ENCODE peak calls at places on chromosome 12, in seven cellular contexts. One of them, this sample, is unnamed. For H3K4me1, the result is how much of the 10 kb centered on the place peaks cover.

GRCh38 chr12:1131811-1132224 is 140.8 kb downstream of the ERC1 start:
- DNase-seq in breast epithelium: peak
- DNase-seq in OCI-LY7: no peak
- DNase-seq in A549: no peak
- DNase-seq in kidney: no peak
- DNase-seq in astrocyte: peak
- DNase-seq in psoas muscle: no peak
- DNase-seq in this sample: no peak

GRCh38 chr12:13175499-13175898 is 21.0 kb upstream of the EMP1 start:
- DNase-seq in breast epithelium: no peak
- DNase-seq in OCI-LY7: no peak
- DNase-seq in A549: no peak
- DNase-seq in kidney: no peak
- DNase-seq in astrocyte: peak
- DNase-seq in psoas muscle: no peak
- DNase-seq in this sample: no peak

GRCh38 chr12:31965090-31965489 is 5.9 kb downstream of the RESF1 start:
- DNase-seq in breast epithelium: no peak
- DNase-seq in OCI-LY7: no peak
- DNase-seq in A549: no peak
- DNase-seq in kidney: no peak
- DNase-seq in astrocyte: no peak
- DNase-seq in psoas muscle: no peak
- DNase-seq in this sample: no peak

GRCh38 chr12:91978143-91978542 is 167.5 kb downstream of the BTG1 start:
- DNase-seq in breast epithelium: no peak
- DNase-seq in OCI-LY7: no peak
- DNase-seq in A549: no peak
- DNase-seq in kidney: no peak
- DNase-seq in astrocyte: peak
- DNase-seq in psoas muscle: no peak
- DNase-seq in this sample: no peak

GRCh38 chr12:4849024-4849594 is 60.6 kb upstream of the KCNA1 start:
- DNase-seq in breast epithelium: no peak
- DNase-seq in OCI-LY7: peak
- DNase-seq in A549: peak
- DNase-seq in kidney: no peak
- DNase-seq in astrocyte: peak
- DNase-seq in psoas muscle: no peak
- DNase-seq in this sample: peak

GRCh38 chr12:65355461-65355860 is 77.0 kb downstream of the MSRB3 start:
- DNase-seq in breast epithelium: no peak
- DNase-seq in OCI-LY7: no peak
- DNase-seq in A549: no peak
- DNase-seq in kidney: no peak
- DNase-seq in astrocyte: peak
- DNase-seq in psoas muscle: no peak
- DNase-seq in this sample: no peak

GRCh38 chr12:121217066-121217465 is 7.1 kb downstream of the P2RX4 start:
- DNase-seq in breast epithelium: no peak
- DNase-seq in OCI-LY7: no peak
- DNase-seq in A549: no peak
- DNase-seq in kidney: no peak
- DNase-seq in astrocyte: no peak
- DNase-seq in psoas muscle: no peak
- DNase-seq in this sample: peak

GRCh38 chr12:76143343-76144252 is 59.1 kb upstream of the NAP1L1 start:
- DNase-seq in breast epithelium: no peak
- DNase-seq in OCI-LY7: no peak
- DNase-seq in A549: no peak
- DNase-seq in kidney: no peak
- DNase-seq in astrocyte: no peak
- DNase-seq in psoas muscle: no peak
- DNase-seq in this sample: no peak

GRCh38 chr12:83573676-83574075 is 887.0 kb downstream of the TMTC2 start:
- DNase-seq in breast epithelium: no peak
- DNase-seq in OCI-LY7: no peak
- DNase-seq in A549: peak
- DNase-seq in kidney: no peak
- DNase-seq in astrocyte: peak
- DNase-seq in psoas muscle: peak
- DNase-seq in this sample: no peak

GRCh38 chr12:89777685-89778379 is 69.2 kb upstream of the ATP2B1 start:
- DNase-seq in breast epithelium: no peak
- DNase-seq in OCI-LY7: no peak
- DNase-seq in A549: no peak
- DNase-seq in kidney: no peak
- DNase-seq in astrocyte: no peak
- DNase-seq in psoas muscle: no peak
- DNase-seq in this sample: no peak

GRCh38 chr12:50257226-50258166 is 25.8 kb downstream of the LIMA1 start:
- DNase-seq in breast epithelium: no peak
- DNase-seq in OCI-LY7: peak
- DNase-seq in A549: no peak
- DNase-seq in kidney: no peak
- DNase-seq in astrocyte: no peak
- DNase-seq in psoas muscle: no peak
- DNase-seq in this sample: no peak

GRCh38 chr12:22990501-22990900 is 365.5 kb downstream of the ETNK1 start:
- DNase-seq in breast epithelium: no peak
- DNase-seq in OCI-LY7: no peak
- DNase-seq in A549: no peak
- DNase-seq in kidney: no peak
- DNase-seq in astrocyte: no peak
- DNase-seq in psoas muscle: no peak
- DNase-seq in this sample: no peak

GRCh38 chr12:19397534-19397933 is 41.8 kb upstream of the AEBP2 start:
- DNase-seq in breast epithelium: no peak
- DNase-seq in OCI-LY7: no peak
- DNase-seq in A549: no peak
- DNase-seq in kidney: no peak
- DNase-seq in astrocyte: no peak
- DNase-seq in psoas muscle: no peak
- DNase-seq in this sample: no peak

GRCh38 chr12:122467983-122468382 is 32.7 kb downstream of the ZCCHC8 start:
- DNase-seq in breast epithelium: peak
- DNase-seq in OCI-LY7: no peak
- DNase-seq in A549: no peak
- DNase-seq in kidney: no peak
- DNase-seq in astrocyte: no peak
- DNase-seq in psoas muscle: no peak
- DNase-seq in this sample: peak

GRCh38 chr12:76790564-76791552 is 26.9 kb downstream of the ZDHHC17 start:
- DNase-seq in breast epithelium: no peak
- DNase-seq in OCI-LY7: peak
- DNase-seq in A549: peak
- DNase-seq in kidney: no peak
- DNase-seq in astrocyte: no peak
- DNase-seq in psoas muscle: no peak
- DNase-seq in this sample: no peak

GRCh38 chr12:24534632-24535031 is 414.3 kb downstream of the BCAT1 start:
- DNase-seq in breast epithelium: no peak
- DNase-seq in OCI-LY7: no peak
- DNase-seq in A549: no peak
- DNase-seq in kidney: peak
- DNase-seq in astrocyte: no peak
- DNase-seq in psoas muscle: peak
- DNase-seq in this sample: peak

GRCh38 chr12:5568325-5568981 is 136.5 kb downstream of the NTF3 start:
- DNase-seq in breast epithelium: no peak
- DNase-seq in OCI-LY7: no peak
- DNase-seq in A549: no peak
- DNase-seq in kidney: no peak
- DNase-seq in astrocyte: no peak
- DNase-seq in psoas muscle: no peak
- DNase-seq in this sample: no peak

DNA sequence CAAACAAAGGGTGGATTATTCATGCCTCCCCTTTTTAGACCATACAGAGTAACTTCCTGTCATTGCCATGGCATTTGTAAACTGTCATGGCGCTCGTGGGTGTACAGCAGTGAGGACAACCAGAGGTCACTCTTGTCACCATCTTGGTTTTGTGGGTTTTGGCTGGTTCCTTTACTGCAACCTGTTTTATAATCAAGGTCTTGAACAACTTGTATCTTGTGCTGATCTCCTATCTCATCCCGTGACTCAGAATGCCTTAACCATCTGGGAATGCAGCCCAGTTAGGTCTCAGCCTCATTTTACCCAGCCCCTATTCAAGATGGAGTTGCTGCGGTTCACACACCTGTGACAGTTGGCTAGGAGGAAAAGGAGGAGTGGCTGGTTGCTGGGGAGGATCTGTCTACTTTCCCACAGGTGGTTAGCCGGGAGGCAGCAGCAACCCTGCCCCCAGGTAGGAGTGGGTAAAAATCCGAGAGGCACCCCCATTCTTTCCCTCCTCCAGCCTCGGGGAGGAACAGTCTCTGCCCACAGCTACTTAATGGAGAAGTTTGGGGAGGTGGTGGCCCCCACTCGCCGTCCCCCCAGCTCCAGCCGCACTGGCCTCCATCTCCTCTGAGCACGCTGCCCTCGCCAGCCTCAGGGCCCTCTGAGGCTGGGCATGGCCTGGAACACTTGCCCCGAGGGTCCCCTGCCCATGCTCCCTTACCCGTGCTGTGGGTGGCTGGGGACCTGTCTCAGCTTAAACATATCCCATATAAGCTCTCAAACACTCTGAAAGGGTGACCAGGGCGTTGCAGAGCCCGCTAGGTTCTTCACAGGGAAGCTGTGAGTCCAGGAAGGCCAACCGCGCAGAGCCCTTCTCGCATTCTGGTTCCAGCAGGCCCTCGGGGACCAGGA is 41.7 kb downstream of the SMIM41 start:
- DNase-seq in breast epithelium: no peak
- DNase-seq in OCI-LY7: no peak
- DNase-seq in A549: no peak
- DNase-seq in kidney: no peak
- DNase-seq in astrocyte: peak
- DNase-seq in psoas muscle: no peak
- DNase-seq in this sample: no peak
- H3K4me1 ChIP-seq in breast epithelium: under half
- H3K4me1 ChIP-seq in OCI-LY7: half or more
- H3K4me1 ChIP-seq in A549: under half
- H3K4me1 ChIP-seq in kidney: under half
- H3K4me1 ChIP-seq in astrocyte: under half
- H3K4me1 ChIP-seq in psoas muscle: under half
- H3K4me1 ChIP-seq in this sample: under half

GRCh38 chr12:84604541-84604940 is 308.1 kb downstream of the SLC6A15 start:
- DNase-seq in breast epithelium: no peak
- DNase-seq in OCI-LY7: no peak
- DNase-seq in A549: no peak
- DNase-seq in kidney: no peak
- DNase-seq in astrocyte: peak
- DNase-seq in psoas muscle: no peak
- DNase-seq in this sample: no peak

GRCh38 chr12:84607170-84607569 is 305.4 kb downstream of the SLC6A15 start:
- DNase-seq in breast epithelium: no peak
- DNase-seq in OCI-LY7: no peak
- DNase-seq in A549: no peak
- DNase-seq in kidney: no peak
- DNase-seq in astrocyte: no peak
- DNase-seq in psoas muscle: no peak
- DNase-seq in this sample: no peak

GRCh38 chr12:84601483-84601882 is 311.1 kb downstream of the SLC6A15 start:
- DNase-seq in breast epithelium: no peak
- DNase-seq in OCI-LY7: no peak
- DNase-seq in A549: no peak
- DNase-seq in kidney: no peak
- DNase-seq in astrocyte: no peak
- DNase-seq in psoas muscle: no peak
- DNase-seq in this sample: no peak

GRCh38 chr12:84605988-84606387 is 306.6 kb downstream of the SLC6A15 start:
- DNase-seq in breast epithelium: no peak
- DNase-seq in OCI-LY7: no peak
- DNase-seq in A549: no peak
- DNase-seq in kidney: no peak
- DNase-seq in astrocyte: no peak
- DNase-seq in psoas muscle: no peak
- DNase-seq in this sample: no peak
- H3K4me3 ChIP-seq in breast epithelium: no peak
- H3K4me3 ChIP-seq in OCI-LY7: no peak
- H3K4me3 ChIP-seq in A549: no peak
- H3K4me3 ChIP-seq in kidney: no peak
- H3K4me3 ChIP-seq in astrocyte: no peak
- H3K4me3 ChIP-seq in psoas muscle: no peak
- H3K4me3 ChIP-seq in this sample: no peak

GRCh38 chr12:88111074-88111652 is 30.7 kb downstream of the CEP290 start:
- DNase-seq in breast epithelium: no peak
- DNase-seq in OCI-LY7: peak
- DNase-seq in A549: peak
- DNase-seq in kidney: no peak
- DNase-seq in astrocyte: peak
- DNase-seq in psoas muscle: no peak
- DNase-seq in this sample: peak
- TF ChIP-seq CTCF in breast epithelium: peak
- TF ChIP-seq CTCF in OCI-LY7: peak
- TF ChIP-seq CTCF in A549: peak
- TF ChIP-seq CTCF in kidney: peak
- TF ChIP-seq CTCF in astrocyte: peak
- TF ChIP-seq CTCF in psoas muscle: peak
- TF ChIP-seq CTCF in this sample: peak

GRCh38 chr12:47558625-47559345 is 147.0 kb downstream of the RPAP3 start:
- DNase-seq in breast epithelium: no peak
- DNase-seq in OCI-LY7: no peak
- DNase-seq in A549: no peak
- DNase-seq in kidney: no peak
- DNase-seq in astrocyte: no peak
- DNase-seq in psoas muscle: no peak
- DNase-seq in this sample: no peak
- H3K4me1 ChIP-seq in breast epithelium: under half
- H3K4me1 ChIP-seq in OCI-LY7: under half
- H3K4me1 ChIP-seq in A549: under half
- H3K4me1 ChIP-seq in kidney: under half
- H3K4me1 ChIP-seq in astrocyte: under half
- H3K4me1 ChIP-seq in psoas muscle: under half
- H3K4me1 ChIP-seq in this sample: under half

DNA sequence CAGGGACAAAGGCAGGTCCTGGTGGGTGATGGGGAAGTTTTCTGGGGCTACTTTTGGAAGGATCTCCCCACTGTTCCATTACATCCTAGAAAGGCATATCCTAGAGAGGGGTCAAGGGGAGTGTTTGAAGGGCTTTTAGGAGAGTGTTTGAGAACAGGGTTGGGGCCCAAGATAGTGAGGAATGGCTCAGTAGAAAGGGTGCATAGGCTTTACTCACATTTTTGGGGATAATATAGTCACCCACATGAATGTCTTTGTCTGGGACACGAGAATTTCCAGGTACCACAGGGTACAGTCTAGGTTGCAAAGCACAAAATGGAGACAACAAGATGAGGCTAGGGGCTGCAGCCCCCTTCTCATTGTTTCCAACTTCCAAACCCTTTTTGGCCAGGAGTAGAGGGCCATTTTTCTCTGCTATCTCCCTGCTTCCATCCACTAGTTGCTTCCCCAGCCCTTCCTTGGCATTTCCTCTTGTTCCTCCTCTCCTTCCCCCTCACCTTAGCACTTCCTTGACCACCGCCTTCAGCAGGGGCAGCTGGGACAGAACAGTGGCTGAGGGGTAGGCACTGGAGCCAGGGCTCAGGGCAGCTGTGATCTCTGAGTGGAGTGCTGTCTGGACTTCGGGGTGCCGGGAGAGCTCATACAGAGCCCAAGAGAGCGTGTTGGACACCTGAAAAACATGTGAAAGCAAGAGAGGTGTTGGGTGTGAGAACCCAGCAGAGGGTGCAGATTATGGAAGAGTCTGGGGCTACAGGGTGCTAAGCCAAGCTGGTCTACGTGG is 2.8 kb downstream of the CYP27B1 start:
- DNase-seq in breast epithelium: no peak
- DNase-seq in OCI-LY7: no peak
- DNase-seq in A549: no peak
- DNase-seq in kidney: peak
- DNase-seq in astrocyte: no peak
- DNase-seq in psoas muscle: no peak
- DNase-seq in this sample: no peak
- H3K4me3 ChIP-seq in breast epithelium: no peak
- H3K4me3 ChIP-seq in OCI-LY7: no peak
- H3K4me3 ChIP-seq in A549: no peak
- H3K4me3 ChIP-seq in kidney: peak
- H3K4me3 ChIP-seq in astrocyte: no peak
- H3K4me3 ChIP-seq in psoas muscle: no peak
- H3K4me3 ChIP-seq in this sample: peak

This sample was measured in Caco-2.